ENCODE peak calls at places on chromosomes 2 and 18, in eight cellular contexts. K is heart left ventricle, E is HCT116, R is GM12892, V is Peyer's patch, S is GM12891, M is upper lobe of left lung, P is sigmoid colon. X is an unnamed sample.

GRCh38 chr18:13159579-13159978 is 59.0 kb upstream of the LDLRAD4 start:
- DNase-seq in K (no peak), E (peak; percentile 44), R (no peak), V (no peak), S (peak; percentile 37), M (no peak), P (no peak), X (peak; percentile 38)

GRCh38 chr2:29462293-29462692 is 347.1 kb downstream of the CLIP4 start:
- DNase-seq in K (no peak), E (no peak), R (no peak), V (no peak), S (no peak), M (no peak), P (no peak), X (no peak)

GRCh38 chr2:75710577-75711253 is at the start of gene GCFC2:
- DNase-seq in K (peak; percentile 94), E (peak; percentile 73), R (peak; percentile 78), V (peak; percentile 91), S (peak; percentile 84), M (peak; percentile 97), P (peak; percentile 93), X (peak; percentile 83)

GRCh38 chr2:99153921-99154604 is 679 bp downstream of the TSGA10 start:
- DNase-seq in K (peak; percentile 33), E (no peak), R (no peak), V (no peak), S (no peak), M (no peak), P (no peak), X (no peak)

GRCh38 chr2:88059979-88060906 is 4.7 kb upstream of the KRCC1 start:
- DNase-seq in K (no peak), E (peak; percentile 32), R (peak; percentile 23), V (no peak), S (peak; percentile 28), M (no peak), P (no peak), X (peak; percentile 35)

GRCh38 chr18:43886341-43886740 is 609.1 kb upstream of the SYT4 start:
- DNase-seq in K (no peak), E (no peak), R (no peak), V (no peak), S (no peak), M (no peak), P (no peak), X (no peak)

GRCh38 chr2:146457221-146457620 is 1387.6 kb upstream of the ACVR2A start:
- DNase-seq in K (no peak), E (no peak), R (no peak), V (no peak), S (no peak), M (no peak), P (no peak), X (no peak)

GRCh38 chr2:201129044-201129505 is 13.1 kb downstream of the CFLAR start:
- DNase-seq in K (no peak), E (no peak), R (no peak), V (no peak), S (no peak), M (no peak), P (no peak), X (no peak)

GRCh38 chr18:22056962-22057361 is 112.4 kb upstream of the GATA6 start:
- DNase-seq in K (no peak), E (no peak), R (no peak), V (no peak), S (no peak), M (no peak), P (no peak), X (no peak)

GRCh38 chr18:11078491-11078890 is 70.9 kb downstream of the PIEZO2 start:
- DNase-seq in K (no peak), E (no peak), R (no peak), V (no peak), S (no peak), M (no peak), P (no peak), X (no peak)

GRCh38 chr2:37798315-37799005 is 126.6 kb upstream of the RMDN2 start:
- DNase-seq in K (no peak), E (no peak), R (no peak), V (no peak), S (no peak), M (no peak), P (no peak), X (no peak)

GRCh38 chr18:29271496-29271895 is 1094.6 kb upstream of the CDH2 start:
- DNase-seq in K (no peak), E (no peak), R (no peak), V (no peak), S (no peak), M (no peak), P (no peak), X (no peak)

GRCh38 chr18:64409511-64409910 is 260.6 kb upstream of the LINC00305 start:
- DNase-seq in K (no peak), E (no peak), R (no peak), V (no peak), S (peak; percentile 3), M (no peak), P (no peak), X (no peak)

GRCh38 chr2:9594361-9595063 is 36.3 kb downstream of the YWHAQ start:
- DNase-seq in K (no peak), E (peak; percentile 59), R (no peak), V (no peak), S (no peak), M (no peak), P (peak; percentile 75), X (peak; percentile 31)

GRCh38 chr2:7704296-7704865 is 787.2 kb downstream of the RNF144A start:
- DNase-seq in K (no peak), E (no peak), R (no peak), V (no peak), S (no peak), M (no peak), P (no peak), X (no peak)

GRCh38 chr2:101566632-101567228 is 91.8 kb upstream of the RFX8 start:
- DNase-seq in K (no peak), E (no peak), R (no peak), V (no peak), S (no peak), M (no peak), P (no peak), X (no peak)

GRCh38 chr2:34998726-34999125 is 1356.9 kb upstream of the CRIM1 start:
- DNase-seq in K (no peak), E (no peak), R (no peak), V (no peak), S (no peak), M (no peak), P (no peak), X (no peak)

GRCh38 chr2:67604360-67604759 is 207.2 kb downstream of the ETAA1 start:
- DNase-seq in K (no peak), E (no peak), R (no peak), V (no peak), S (no peak), M (no peak), P (no peak), X (no peak)

GRCh38 chr2:231977430-231977829 is 15.9 kb downstream of the DIS3L2 start:
- DNase-seq in K (no peak), E (no peak), R (no peak), V (no peak), S (no peak), M (no peak), P (no peak), X (no peak)

GRCh38 chr2:231970461-231970860 is 8.9 kb downstream of the DIS3L2 start:
- DNase-seq in K (no peak), E (no peak), R (no peak), V (no peak), S (no peak), M (no peak), P (no peak), X (no peak)

DNA sequence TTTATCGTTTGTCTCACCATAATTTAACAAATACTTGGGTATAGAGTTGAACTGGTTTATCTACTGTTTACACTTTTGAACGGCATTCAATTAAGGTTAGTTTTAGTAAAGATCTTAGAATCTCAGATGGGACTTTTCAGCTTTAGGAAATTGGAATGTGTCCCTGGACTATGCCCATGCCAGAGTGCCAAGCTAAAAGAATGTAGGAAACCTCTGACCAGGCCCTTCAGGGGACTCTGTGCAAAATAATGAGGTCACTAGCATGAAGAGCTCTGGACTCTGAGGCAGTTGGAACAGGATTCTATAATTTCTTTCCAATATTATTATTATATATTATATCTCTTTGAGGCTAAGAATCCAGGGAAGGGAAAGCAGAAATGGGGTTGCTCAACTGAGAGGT is 13.5 kb downstream of the DIS3L2 start:
- DNase-seq in K (no peak), E (no peak), R (no peak), V (no peak), S (no peak), M (no peak), P (no peak), X (no peak)
- TF ChIP-seq POLR2A in K (no peak), E (no peak), R (no peak), V (no peak), S (no peak), M (no peak), P (no peak), X (no peak)

GRCh38 chr18:48950536-48951447 is at the start of gene SMAD7:
- DNase-seq in K (peak; percentile 50), E (no peak), R (no peak), V (no peak), S (no peak), M (peak; percentile 88), P (no peak), X (no peak)

GRCh38 chr18:48949606-48950535 is 894 bp downstream of the SMAD7 start:
- DNase-seq in K (no peak), E (no peak), R (no peak), V (peak; percentile 81), S (no peak), M (peak; percentile 91), P (no peak), X (no peak)

GRCh38 chr18:48952287-48953095 is 1.7 kb upstream of the SMAD7 start:
- DNase-seq in K (peak; percentile 90), E (no peak), R (no peak), V (peak; percentile 87), S (no peak), M (peak; percentile 96), P (peak; percentile 91), X (peak; percentile 61)

GRCh38 chr18:48953096-48953706 is 2.4 kb upstream of the SMAD7 start:
- DNase-seq in K (no peak), E (no peak), R (no peak), V (no peak), S (no peak), M (no peak), P (no peak), X (no peak)

GRCh38 chr18:48951448-48952286 is 902 bp upstream of the SMAD7 start:
- DNase-seq in K (peak; percentile 95), E (no peak), R (peak; percentile 68), V (peak; percentile 91), S (peak; percentile 79), M (peak; percentile 97), P (peak; percentile 95), X (peak; percentile 68)
- TF ChIP-seq POLR2A in K (no peak), E (no peak), R (peak; percentile 64), V (peak; percentile 93), S (no peak), M (peak; percentile 95), P (peak; percentile 15), X (peak; percentile 91)

GRCh38 chr2:3578987-3579386 is 3.9 kb downstream of the RPS7 start:
- DNase-seq in K (no peak), E (no peak), R (no peak), V (no peak), S (no peak), M (no peak), P (no peak), X (no peak)
- TF ChIP-seq POLR2A in K (no peak), E (no peak), R (no peak), V (no peak), S (no peak), M (no peak), P (no peak), X (no peak)

GRCh38 chr18:79988925-79989361 is 580 bp upstream of the TXNL4A start:
- DNase-seq in K (peak; percentile 44), E (no peak), R (no peak), V (no peak), S (no peak), M (no peak), P (peak; percentile 77), X (no peak)
- TF ChIP-seq POLR2A in K (no peak), E (no peak), R (no peak), V (no peak), S (no peak), M (no peak), P (no peak), X (no peak)

X was measured in H54.